ENCODE peak calls at places on chromosomes 1 and 21, in five cellular contexts. R is activated CD4-positive, CD25-positive, alpha-beta regulatory T cell treated with anti-CD3 and anti-CD28 coated beads, Interleukin-2, amount 50 U/mL, for 72 hours; H is CD8-positive, alpha-beta memory T cell; J is HS-27A; V is pancreas. F is an unnamed sample.
A peak's percentile ranks its signal among the peaks of the same experiment; 100 is the strongest.

GRCh38 chr1:181743878-181744312 is 260.6 kb downstream of the CACNA1E start:
- DNase-seq in H (no peak), V (no peak), J (no peak), R (no peak), F (no peak)

GRCh38 chr21:36550761-36551160 is 70.8 kb upstream of the CLDN14 start:
- DNase-seq in J (no peak), R (no peak), H (no peak), V (no peak), F (no peak)

GRCh38 chr1:212269306-212269705 is 15.9 kb upstream of the PPP2R5A start:
- DNase-seq in H (no peak), J (no peak), V (no peak), R (no peak), F (no peak)

GRCh38 chr21:44871576-44872265 is 1.8 kb downstream of the PTTG1IP start:
- DNase-seq in J (no peak), R (no peak), V (peak; percentile 45), H (no peak), F (peak; percentile 18)

GRCh38 chr1:25694167-25694566 is 77.6 kb downstream of the MAN1C1 start:
- DNase-seq in J (no peak), R (no peak), H (no peak), V (no peak), F (no peak)

GRCh38 chr1:197330213-197330612 is 62.2 kb downstream of the CRB1 start:
- DNase-seq in J (no peak), H (no peak), R (no peak), V (no peak), F (no peak)

GRCh38 chr1:164510435-164510834 is 48.5 kb upstream of the PBX1 start:
- DNase-seq in V (no peak), R (no peak), J (no peak), H (no peak), F (no peak)

GRCh38 chr1:231192620-231193163 is 30.8 kb downstream of the TRIM67 start:
- DNase-seq in R (no peak), V (peak; percentile 64), H (no peak), J (no peak), F (no peak)

GRCh38 chr1:226624526-226624925 is 76.0 kb downstream of the STUM start:
- DNase-seq in V (peak; percentile 11), R (peak; percentile 15), H (no peak), J (no peak), F (no peak)

GRCh38 chr1:118151312-118151937 is 33.6 kb downstream of the SPAG17 start:
- DNase-seq in V (peak; percentile 64), J (no peak), R (no peak), H (no peak), F (no peak)

GRCh38 chr1:100394286-100394685 is 42.0 kb downstream of the CDC14A start:
- DNase-seq in J (no peak), H (no peak), V (no peak), R (no peak), F (no peak)

GRCh38 chr1:151855997-151856396 is 2.5 kb upstream of the THEM5 start:
- DNase-seq in H (no peak), R (no peak), V (no peak), J (no peak), F (no peak)

GRCh38 chr1:216193839-216194443 is 229.3 kb downstream of the USH2A start:
- DNase-seq in J (no peak), V (no peak), R (no peak), H (no peak), F (no peak)

GRCh38 chr1:29473167-29473855 is 237.0 kb downstream of the PTPRU start:
- DNase-seq in J (no peak), H (no peak), V (no peak), R (no peak), F (no peak)

GRCh38 chr21:43845386-43845785 is 19.6 kb upstream of the AGPAT3 start:
- DNase-seq in V (no peak), H (no peak), R (no peak), J (no peak), F (no peak)

GRCh38 chr21:43195131-43196021 is 26.6 kb downstream of the CRYAA start:
- DNase-seq in R (no peak), V (peak; percentile 51), H (no peak), J (no peak), F (no peak)

GRCh38 chr1:44632511-44633072 is 41.7 kb downstream of the TMEM53 start:
- DNase-seq in V (no peak), R (no peak), J (no peak), H (no peak), F (no peak)

GRCh38 chr1:167054531-167054930 is 35.6 kb downstream of the GPA33 start:
- DNase-seq in J (no peak), H (no peak), V (no peak), R (no peak), F (no peak)

GRCh38 chr1:31712625-31713024 is 8.8 kb upstream of the COL16A1 start:
- DNase-seq in H (no peak), J (peak; percentile 83), V (no peak), R (no peak), F (no peak)

GRCh38 chr1:2791027-2791760 is 10.3 kb downstream of the TTC34 start:
- DNase-seq in J (no peak), R (no peak), V (no peak), H (no peak), F (no peak)

GRCh38 chr1:206772228-206773002 is at the start of gene IL10:
- DNase-seq in J (no peak), V (no peak), R (no peak), H (no peak), F (no peak)

GRCh38 chr1:66944330-66945274 is 19.8 kb downstream of the MIER1 start:
- DNase-seq in V (no peak), R (no peak), H (no peak), J (peak; percentile 79), F (no peak)

GRCh38 chr1:158329807-158330206 is 1.5 kb downstream of the CD1B start:
- DNase-seq in R (no peak), V (no peak), H (no peak), J (no peak), F (no peak)

GRCh38 chr21:27511241-27511640 is 544.4 kb upstream of the ADAMTS5 start:
- DNase-seq in R (no peak), J (no peak), V (no peak), H (no peak), F (no peak)

GRCh38 chr21:33967086-33967571 is 51.5 kb upstream of the ATP5PO start:
- DNase-seq in R (no peak), J (no peak), V (no peak), H (no peak), F (no peak)

GRCh38 chr21:26776320-26777021 is 68.7 kb downstream of the ADAMTS1 start:
- DNase-seq in J (peak; percentile 68), R (no peak), V (no peak), H (no peak), F (no peak)

GRCh38 chr1:39272027-39272790 is 67.7 kb downstream of the MACF1 start:
- DNase-seq in J (no peak), H (no peak), V (peak; percentile 53), R (no peak), F (no peak)

GRCh38 chr1:68429233-68429804 is 20.4 kb downstream of the RPE65 start:
- DNase-seq in H (no peak), V (no peak), R (no peak), J (no peak), F (no peak)

GRCh38 chr1:183810172-183810571 is 5.3 kb downstream of the RGL1 start:
- DNase-seq in R (no peak), J (no peak), V (no peak), H (no peak), F (no peak)

GRCh38 chr1:221672965-221673364 is 68.9 kb downstream of the DUSP10 start:
- DNase-seq in V (no peak), R (no peak), J (no peak), H (no peak), F (no peak)

GRCh38 chr1:169495050-169495740 is 9.5 kb upstream of the SLC19A2 start:
- DNase-seq in H (no peak), R (no peak), J (no peak), V (no peak), F (no peak)

GRCh38 chr1:239237912-239238311 is 148.5 kb upstream of the CHRM3 start:
- DNase-seq in H (no peak), V (no peak), J (no peak), R (no peak), F (no peak)

GRCh38 chr1:81549588-81550127 is 251.1 kb upstream of the ADGRL2 start:
- DNase-seq in R (no peak), H (no peak), J (peak; percentile 17), V (no peak), F (no peak)

GRCh38 chr1:10283318-10283984 is 73.1 kb downstream of the KIF1B start:
- DNase-seq in J (no peak), H (no peak), V (no peak), R (no peak), F (no peak)

GRCh38 chr1:201859424-201859823 is 29.3 kb upstream of the SHISA4 start:
- DNase-seq in V (no peak), R (no peak), J (no peak), H (no peak), F (no peak)

F was measured in CD4-positive, alpha-beta T cell.